ENCODE peak calls at places on chromosomes 1 and 21, in nine cellular contexts. One of them, this sample, is unnamed.

GRCh38 chr21:40706806-40707205 is 140.2 kb downstream of the DSCAM start:
- DNase-seq in breast epithelium: no peak
- DNase-seq in A549: no peak
- DNase-seq in NCI-H345: no peak
- DNase-seq in psoas muscle: no peak
- DNase-seq in activated T-cell treated with anti-CD3 and anti-CD28 coated beads for 4 hours: no peak
- DNase-seq in WTC11: no peak
- DNase-seq in NCI-H1092 treated with DMSO at 0.1 percent for 48 hours: no peak
- DNase-seq in NCI-H2029: no peak
- DNase-seq in this sample: no peak

GRCh38 chr1:195663549-195664280 is 944.5 kb downstream of the KCNT2 start:
- DNase-seq in breast epithelium: no peak
- DNase-seq in A549: peak
- DNase-seq in NCI-H345: no peak
- DNase-seq in psoas muscle: no peak
- DNase-seq in activated T-cell treated with anti-CD3 and anti-CD28 coated beads for 4 hours: no peak
- DNase-seq in WTC11: no peak
- DNase-seq in NCI-H1092 treated with DMSO at 0.1 percent for 48 hours: no peak
- DNase-seq in NCI-H2029: no peak
- DNase-seq in this sample: no peak

GRCh38 chr1:116182019-116182714 is 71.0 kb downstream of the MAB21L3 start:
- DNase-seq in breast epithelium: no peak
- DNase-seq in A549: no peak
- DNase-seq in NCI-H345: no peak
- DNase-seq in psoas muscle: no peak
- DNase-seq in activated T-cell treated with anti-CD3 and anti-CD28 coated beads for 4 hours: no peak
- DNase-seq in WTC11: no peak
- DNase-seq in NCI-H1092 treated with DMSO at 0.1 percent for 48 hours: no peak
- DNase-seq in NCI-H2029: peak
- DNase-seq in this sample: no peak

GRCh38 chr21:40852563-40852962 is 5.6 kb upstream of the DSCAM start:
- DNase-seq in breast epithelium: no peak
- DNase-seq in A549: no peak
- DNase-seq in NCI-H345: no peak
- DNase-seq in psoas muscle: no peak
- DNase-seq in activated T-cell treated with anti-CD3 and anti-CD28 coated beads for 4 hours: no peak
- DNase-seq in WTC11: peak
- DNase-seq in NCI-H1092 treated with DMSO at 0.1 percent for 48 hours: no peak
- DNase-seq in NCI-H2029: no peak
- DNase-seq in this sample: no peak

GRCh38 chr1:171141336-171142051 is 43.6 kb upstream of the FMO2 start:
- DNase-seq in breast epithelium: peak
- DNase-seq in A549: no peak
- DNase-seq in NCI-H345: no peak
- DNase-seq in psoas muscle: peak
- DNase-seq in activated T-cell treated with anti-CD3 and anti-CD28 coated beads for 4 hours: no peak
- DNase-seq in WTC11: no peak
- DNase-seq in NCI-H1092 treated with DMSO at 0.1 percent for 48 hours: no peak
- DNase-seq in NCI-H2029: no peak
- DNase-seq in this sample: no peak

GRCh38 chr1:78645728-78646127 is 3.9 kb upstream of the IFI44 start:
- DNase-seq in breast epithelium: no peak
- DNase-seq in A549: no peak
- DNase-seq in NCI-H345: no peak
- DNase-seq in psoas muscle: no peak
- DNase-seq in activated T-cell treated with anti-CD3 and anti-CD28 coated beads for 4 hours: no peak
- DNase-seq in WTC11: no peak
- DNase-seq in NCI-H1092 treated with DMSO at 0.1 percent for 48 hours: no peak
- DNase-seq in NCI-H2029: no peak
- DNase-seq in this sample: no peak

GRCh38 chr1:231049121-231049979 is 9.3 kb upstream of the FAM89A start:
- DNase-seq in breast epithelium: no peak
- DNase-seq in A549: peak
- DNase-seq in NCI-H345: no peak
- DNase-seq in psoas muscle: no peak
- DNase-seq in activated T-cell treated with anti-CD3 and anti-CD28 coated beads for 4 hours: no peak
- DNase-seq in WTC11: no peak
- DNase-seq in NCI-H1092 treated with DMSO at 0.1 percent for 48 hours: no peak
- DNase-seq in NCI-H2029: peak
- DNase-seq in this sample: no peak

GRCh38 chr1:12810691-12811408 is 19.7 kb downstream of the PRAMEF1 start:
- DNase-seq in breast epithelium: no peak
- DNase-seq in A549: no peak
- DNase-seq in NCI-H345: no peak
- DNase-seq in psoas muscle: no peak
- DNase-seq in activated T-cell treated with anti-CD3 and anti-CD28 coated beads for 4 hours: no peak
- DNase-seq in WTC11: no peak
- DNase-seq in NCI-H1092 treated with DMSO at 0.1 percent for 48 hours: no peak
- DNase-seq in NCI-H2029: no peak
- DNase-seq in this sample: no peak

GRCh38 chr1:239308701-239309333 is 77.6 kb upstream of the CHRM3 start:
- DNase-seq in breast epithelium: no peak
- DNase-seq in A549: peak
- DNase-seq in NCI-H345: no peak
- DNase-seq in psoas muscle: no peak
- DNase-seq in activated T-cell treated with anti-CD3 and anti-CD28 coated beads for 4 hours: no peak
- DNase-seq in WTC11: peak
- DNase-seq in NCI-H1092 treated with DMSO at 0.1 percent for 48 hours: peak
- DNase-seq in NCI-H2029: no peak
- DNase-seq in this sample: no peak

GRCh38 chr1:30684881-30685795 is 38.2 kb downstream of the MATN1 start:
- DNase-seq in breast epithelium: no peak
- DNase-seq in A549: peak
- DNase-seq in NCI-H345: peak
- DNase-seq in psoas muscle: no peak
- DNase-seq in activated T-cell treated with anti-CD3 and anti-CD28 coated beads for 4 hours: no peak
- DNase-seq in WTC11: peak
- DNase-seq in NCI-H1092 treated with DMSO at 0.1 percent for 48 hours: peak
- DNase-seq in NCI-H2029: peak
- DNase-seq in this sample: peak

GRCh38 chr1:56644064-56644940 is 812 bp upstream of the PRKAA2 start:
- DNase-seq in breast epithelium: no peak
- DNase-seq in A549: peak
- DNase-seq in NCI-H345: peak
- DNase-seq in psoas muscle: no peak
- DNase-seq in activated T-cell treated with anti-CD3 and anti-CD28 coated beads for 4 hours: no peak
- DNase-seq in WTC11: peak
- DNase-seq in NCI-H1092 treated with DMSO at 0.1 percent for 48 hours: peak
- DNase-seq in NCI-H2029: peak
- DNase-seq in this sample: no peak

GRCh38 chr1:100582943-100583342 is 45.0 kb downstream of the GPR88 start:
- DNase-seq in breast epithelium: no peak
- DNase-seq in A549: no peak
- DNase-seq in NCI-H345: no peak
- DNase-seq in psoas muscle: no peak
- DNase-seq in activated T-cell treated with anti-CD3 and anti-CD28 coated beads for 4 hours: no peak
- DNase-seq in WTC11: no peak
- DNase-seq in NCI-H1092 treated with DMSO at 0.1 percent for 48 hours: no peak
- DNase-seq in NCI-H2029: no peak
- DNase-seq in this sample: no peak

GRCh38 chr1:17507916-17508315 is 31.6 kb upstream of the ARHGEF10L start:
- DNase-seq in breast epithelium: no peak
- DNase-seq in A549: no peak
- DNase-seq in NCI-H345: no peak
- DNase-seq in psoas muscle: no peak
- DNase-seq in activated T-cell treated with anti-CD3 and anti-CD28 coated beads for 4 hours: no peak
- DNase-seq in WTC11: peak
- DNase-seq in NCI-H1092 treated with DMSO at 0.1 percent for 48 hours: no peak
- DNase-seq in NCI-H2029: no peak
- DNase-seq in this sample: no peak

GRCh38 chr1:211206981-211207380 is 52.2 kb upstream of the RCOR3 start:
- DNase-seq in breast epithelium: no peak
- DNase-seq in A549: no peak
- DNase-seq in NCI-H345: no peak
- DNase-seq in psoas muscle: no peak
- DNase-seq in activated T-cell treated with anti-CD3 and anti-CD28 coated beads for 4 hours: no peak
- DNase-seq in WTC11: no peak
- DNase-seq in NCI-H1092 treated with DMSO at 0.1 percent for 48 hours: no peak
- DNase-seq in NCI-H2029: no peak
- DNase-seq in this sample: no peak

GRCh38 chr21:43733529-43734071 is 14.7 kb downstream of the PDXK start:
- DNase-seq in breast epithelium: no peak
- DNase-seq in A549: no peak
- DNase-seq in NCI-H345: no peak
- DNase-seq in psoas muscle: no peak
- DNase-seq in activated T-cell treated with anti-CD3 and anti-CD28 coated beads for 4 hours: no peak
- DNase-seq in WTC11: no peak
- DNase-seq in NCI-H1092 treated with DMSO at 0.1 percent for 48 hours: no peak
- DNase-seq in NCI-H2029: no peak
- DNase-seq in this sample: no peak

GRCh38 chr1:226497991-226498689 is 50.4 kb upstream of the STUM start:
- DNase-seq in breast epithelium: no peak
- DNase-seq in A549: no peak
- DNase-seq in NCI-H345: no peak
- DNase-seq in psoas muscle: no peak
- DNase-seq in activated T-cell treated with anti-CD3 and anti-CD28 coated beads for 4 hours: no peak
- DNase-seq in WTC11: no peak
- DNase-seq in NCI-H1092 treated with DMSO at 0.1 percent for 48 hours: peak
- DNase-seq in NCI-H2029: no peak
- DNase-seq in this sample: no peak

GRCh38 chr1:223711173-223711572 is 1.2 kb upstream of the CAPN2 start:
- DNase-seq in breast epithelium: no peak
- DNase-seq in A549: no peak
- DNase-seq in NCI-H345: no peak
- DNase-seq in psoas muscle: no peak
- DNase-seq in activated T-cell treated with anti-CD3 and anti-CD28 coated beads for 4 hours: no peak
- DNase-seq in WTC11: no peak
- DNase-seq in NCI-H1092 treated with DMSO at 0.1 percent for 48 hours: peak
- DNase-seq in NCI-H2029: peak
- DNase-seq in this sample: no peak

GRCh38 chr1:166858726-166859419 is 17.2 kb downstream of the TADA1 start:
- DNase-seq in breast epithelium: no peak
- DNase-seq in A549: no peak
- DNase-seq in NCI-H345: no peak
- DNase-seq in psoas muscle: no peak
- DNase-seq in activated T-cell treated with anti-CD3 and anti-CD28 coated beads for 4 hours: no peak
- DNase-seq in WTC11: no peak
- DNase-seq in NCI-H1092 treated with DMSO at 0.1 percent for 48 hours: no peak
- DNase-seq in NCI-H2029: no peak
- DNase-seq in this sample: no peak

GRCh38 chr1:198528376-198528775 is 12.1 kb downstream of the ATP6V1G3 start:
- DNase-seq in breast epithelium: no peak
- DNase-seq in A549: no peak
- DNase-seq in NCI-H345: no peak
- DNase-seq in psoas muscle: no peak
- DNase-seq in activated T-cell treated with anti-CD3 and anti-CD28 coated beads for 4 hours: no peak
- DNase-seq in WTC11: no peak
- DNase-seq in NCI-H1092 treated with DMSO at 0.1 percent for 48 hours: no peak
- DNase-seq in NCI-H2029: no peak
- DNase-seq in this sample: no peak

GRCh38 chr1:204530932-204531331 is 14.7 kb downstream of the MDM4 start:
- DNase-seq in breast epithelium: no peak
- DNase-seq in A549: no peak
- DNase-seq in NCI-H345: no peak
- DNase-seq in psoas muscle: no peak
- DNase-seq in activated T-cell treated with anti-CD3 and anti-CD28 coated beads for 4 hours: no peak
- DNase-seq in WTC11: no peak
- DNase-seq in NCI-H1092 treated with DMSO at 0.1 percent for 48 hours: no peak
- DNase-seq in NCI-H2029: no peak
- DNase-seq in this sample: no peak

GRCh38 chr1:98323396-98323795 is 338.1 kb upstream of the SNX7 start:
- DNase-seq in breast epithelium: no peak
- DNase-seq in A549: peak
- DNase-seq in NCI-H345: no peak
- DNase-seq in psoas muscle: no peak
- DNase-seq in activated T-cell treated with anti-CD3 and anti-CD28 coated beads for 4 hours: no peak
- DNase-seq in WTC11: no peak
- DNase-seq in NCI-H1092 treated with DMSO at 0.1 percent for 48 hours: no peak
- DNase-seq in NCI-H2029: no peak
- DNase-seq in this sample: no peak

GRCh38 chr1:100860397-100860991 is 34.1 kb downstream of the EXTL2 start:
- DNase-seq in breast epithelium: no peak
- DNase-seq in A549: no peak
- DNase-seq in NCI-H345: no peak
- DNase-seq in psoas muscle: no peak
- DNase-seq in activated T-cell treated with anti-CD3 and anti-CD28 coated beads for 4 hours: no peak
- DNase-seq in WTC11: no peak
- DNase-seq in NCI-H1092 treated with DMSO at 0.1 percent for 48 hours: no peak
- DNase-seq in NCI-H2029: peak
- DNase-seq in this sample: no peak

GRCh38 chr1:45677751-45678245 is 8.5 kb downstream of the GPBP1L1 start:
- DNase-seq in breast epithelium: no peak
- DNase-seq in A549: no peak
- DNase-seq in NCI-H345: no peak
- DNase-seq in psoas muscle: no peak
- DNase-seq in activated T-cell treated with anti-CD3 and anti-CD28 coated beads for 4 hours: no peak
- DNase-seq in WTC11: no peak
- DNase-seq in NCI-H1092 treated with DMSO at 0.1 percent for 48 hours: no peak
- DNase-seq in NCI-H2029: no peak
- DNase-seq in this sample: no peak

GRCh38 chr21:20388400-20388799 is 609.8 kb upstream of the NCAM2 start:
- DNase-seq in breast epithelium: no peak
- DNase-seq in A549: no peak
- DNase-seq in NCI-H345: no peak
- DNase-seq in psoas muscle: no peak
- DNase-seq in activated T-cell treated with anti-CD3 and anti-CD28 coated beads for 4 hours: no peak
- DNase-seq in WTC11: peak
- DNase-seq in NCI-H1092 treated with DMSO at 0.1 percent for 48 hours: no peak
- DNase-seq in NCI-H2029: no peak
- DNase-seq in this sample: no peak

GRCh38 chr1:240804475-240804874 is 192.5 kb upstream of the GREM2 start:
- DNase-seq in breast epithelium: no peak
- DNase-seq in A549: no peak
- DNase-seq in NCI-H345: no peak
- DNase-seq in psoas muscle: no peak
- DNase-seq in activated T-cell treated with anti-CD3 and anti-CD28 coated beads for 4 hours: no peak
- DNase-seq in WTC11: no peak
- DNase-seq in NCI-H1092 treated with DMSO at 0.1 percent for 48 hours: no peak
- DNase-seq in NCI-H2029: no peak
- DNase-seq in this sample: no peak

This sample was measured in activated CD4-positive, alpha-beta T cell treated with anti-CD3 and anti-CD28 coated beads for 4 hours.